ENCODE peak calls at places on chromosome 7, in six cellular contexts. Q is ascending aorta, R is lower lobe of right lung, Z is AG04449, L is heart left ventricle, U is lower leg skin. C is an unnamed sample.

GRCh38 chr7:105234886-105235285 is 153.8 kb downstream of the SRPK2 start:
- DNase-seq in Q (no peak), R (no peak), Z (no peak), L (no peak), U (no peak), C (no peak)

GRCh38 chr7:13457790-13458189 is 531.7 kb downstream of the ETV1 start:
- DNase-seq in Q (no peak), R (no peak), Z (no peak), L (no peak), U (no peak), C (no peak)

GRCh38 chr7:6729492-6730342 is 23.0 kb upstream of the ZNF12 start:
- DNase-seq in Q (peak; percentile 96), R (peak; percentile 97), Z (peak; percentile 65), L (peak; percentile 97), U (peak; percentile 83), C (peak; percentile 62)

GRCh38 chr7:25752967-25753791 is 398.8 kb upstream of the NFE2L3 start:
- DNase-seq in Q (peak; percentile 67), R (no peak), Z (no peak), L (no peak), U (no peak), C (no peak)

GRCh38 chr7:151415375-151416112 is 5.7 kb upstream of the WDR86 start:
- DNase-seq in Q (no peak), R (no peak), Z (no peak), L (no peak), U (no peak), C (peak; percentile 32)

GRCh38 chr7:15889501-15889900 is 203.0 kb upstream of the MEOX2 start:
- DNase-seq in Q (no peak), R (no peak), Z (no peak), L (no peak), U (no peak), C (no peak)

GRCh38 chr7:127916735-127917134 is 114.5 kb downstream of the LRRC4 start:
- DNase-seq in Q (no peak), R (no peak), Z (no peak), L (no peak), U (no peak), C (no peak)

GRCh38 chr7:150406565-150407421 is 27.7 kb downstream of the ZNF775 start:
- DNase-seq in Q (no peak), R (no peak), Z (no peak), L (peak; percentile 47), U (no peak), C (no peak)

GRCh38 chr7:71198887-71199286 is 66.9 kb downstream of the GALNT17 start:
- DNase-seq in Q (no peak), R (no peak), Z (no peak), L (no peak), U (no peak), C (no peak)

GRCh38 chr7:144118341-144118740 is 4.6 kb upstream of the OR2A14 start:
- DNase-seq in Q (no peak), R (no peak), Z (no peak), L (no peak), U (no peak), C (no peak)

GRCh38 chr7:33054261-33054964 is 8.2 kb downstream of the NT5C3A start:
- DNase-seq in Q (no peak), R (no peak), Z (no peak), L (no peak), U (no peak), C (no peak)

GRCh38 chr7:54141565-54141964 is 400.6 kb upstream of the VSTM2A start:
- DNase-seq in Q (no peak), R (no peak), Z (no peak), L (no peak), U (no peak), C (no peak)

GRCh38 chr7:30914611-30915601 is 3.3 kb downstream of the AQP1 start:
- DNase-seq in Q (peak; percentile 95), R (peak; percentile 28), Z (no peak), L (peak; percentile 63), U (no peak), C (no peak)

GRCh38 chr7:11951909-11952308 is 119.9 kb upstream of the THSD7A start:
- DNase-seq in Q (no peak), R (no peak), Z (no peak), L (no peak), U (no peak), C (no peak)

GRCh38 chr7:20307119-20307518 is 23.6 kb upstream of the ITGB8 start:
- DNase-seq in Q (no peak), R (no peak), Z (no peak), L (no peak), U (no peak), C (no peak)

GRCh38 chr7:378551-379455 is 88.8 kb downstream of the FOXL3 start:
- DNase-seq in Q (peak; percentile 60), R (peak; percentile 39), Z (no peak), L (peak; percentile 66), U (no peak), C (no peak)

GRCh38 chr7:36638586-36639265 is 85.6 kb downstream of the AOAH start:
- DNase-seq in Q (no peak), R (no peak), Z (no peak), L (no peak), U (no peak), C (no peak)

GRCh38 chr7:49776994-49777393 is 3.6 kb downstream of the VWC2 start:
- DNase-seq in Q (no peak), R (no peak), Z (no peak), L (no peak), U (no peak), C (no peak)

GRCh38 chr7:1193593-1194424 is 33.8 kb upstream of the ZFAND2A start:
- DNase-seq in Q (no peak), R (no peak), Z (no peak), L (peak; percentile 80), U (no peak), C (no peak)

GRCh38 chr7:158494643-158495042 is 93.0 kb downstream of the PTPRN2 start:
- DNase-seq in Q (no peak), R (no peak), Z (no peak), L (no peak), U (no peak), C (no peak)

GRCh38 chr7:158495780-158496179 is 91.8 kb downstream of the PTPRN2 start:
- DNase-seq in Q (no peak), R (no peak), Z (no peak), L (no peak), U (no peak), C (no peak)

GRCh38 chr7:158497627-158498026 is 90.0 kb downstream of the PTPRN2 start:
- DNase-seq in Q (no peak), R (no peak), Z (no peak), L (no peak), U (no peak), C (no peak)

GRCh38 chr7:158494162-158494586 is 93.4 kb downstream of the PTPRN2 start:
- DNase-seq in Q (no peak), R (no peak), Z (no peak), L (no peak), U (no peak), C (no peak)

GRCh38 chr7:158495256-158495655 is 92.4 kb downstream of the PTPRN2 start:
- DNase-seq in Q (no peak), R (no peak), Z (no peak), L (no peak), U (no peak), C (no peak)
- TF ChIP-seq CTCF in Q (no peak), R (no peak), Z (no peak), L (no peak), U (no peak), C (no peak)

DNA sequence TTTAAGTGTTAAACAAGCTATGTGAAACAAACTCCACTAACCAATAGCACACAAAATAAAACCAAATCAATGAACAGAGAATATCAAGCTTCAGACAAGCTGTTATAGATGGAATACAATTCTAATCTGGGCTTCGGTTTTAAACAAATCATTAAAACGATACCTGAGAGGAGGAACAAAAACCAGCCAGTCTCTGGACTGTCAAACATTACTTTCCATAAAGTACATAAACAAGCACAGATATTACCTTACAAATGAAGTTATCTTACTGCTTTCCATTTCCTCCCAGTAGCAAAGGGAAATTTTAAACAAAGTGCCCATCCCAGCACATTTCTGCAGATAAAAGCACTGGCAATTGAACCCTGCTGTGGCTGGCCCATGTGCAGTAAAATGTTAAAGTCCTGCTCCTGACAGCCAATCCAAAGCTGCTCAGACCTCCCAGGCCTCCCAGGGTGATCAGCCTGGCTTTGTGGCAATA is 128.0 kb downstream of the NRCAM start:
- DNase-seq in Q (no peak), R (no peak), Z (no peak), L (no peak), U (no peak), C (no peak)
- H3K4me3 ChIP-seq in Q (no peak overlapping the region), R (no peak overlapping the region), Z (no peak overlapping the region), L (no peak overlapping the region), U (no peak overlapping the region), C (no peak overlapping the region)

DNA sequence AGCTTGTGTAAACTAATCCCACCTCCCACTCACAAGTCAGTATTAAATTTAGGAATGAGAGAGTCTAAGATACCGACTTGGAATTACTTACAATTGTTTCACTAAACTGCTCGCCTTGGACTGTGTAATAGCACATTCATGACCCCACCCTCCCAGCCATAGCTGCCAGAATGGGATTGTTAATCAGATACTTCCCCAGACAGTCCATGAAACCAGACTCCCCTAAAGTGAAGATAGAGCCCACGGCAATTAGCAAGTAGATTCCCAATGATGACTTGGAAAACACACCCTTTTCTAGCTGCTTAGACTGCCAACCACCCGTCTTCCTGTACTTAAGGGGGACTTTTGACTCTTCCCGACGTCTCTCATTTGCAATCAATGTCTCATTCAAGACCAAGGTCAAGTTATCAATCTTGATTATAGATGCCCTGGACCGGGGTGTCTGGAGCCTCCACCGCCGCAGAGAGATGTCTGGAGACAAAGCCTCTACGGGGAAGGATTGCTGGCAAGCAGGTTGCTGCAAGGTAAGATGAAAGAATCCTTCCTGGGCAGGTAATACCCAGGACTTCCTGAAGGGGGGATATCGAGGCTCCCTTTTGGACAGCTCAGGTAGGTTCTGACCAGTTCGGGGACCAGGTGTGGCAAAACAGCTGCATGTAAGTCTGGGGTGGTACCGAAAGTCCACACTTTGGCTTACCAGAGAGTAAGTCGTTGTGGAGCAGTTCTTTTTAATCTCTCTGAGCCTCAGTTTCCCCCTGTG is 12.6 kb upstream of the CUX1 start:
- DNase-seq in Q (no peak), R (no peak), Z (no peak), L (no peak), U (no peak), C (no peak)
- TF ChIP-seq CTCF in Q (no peak), R (peak; percentile 36), Z (no peak), L (no peak), U (no peak), C (no peak)

GRCh38 chr7:111845853-111846252 is 283.6 kb upstream of the IMMP2L start:
- DNase-seq in Q (no peak), R (no peak), Z (no peak), L (no peak), U (no peak), C (no peak)
- H3K4me3 ChIP-seq in Q (no peak overlapping the region), R (no peak overlapping the region), Z (no peak overlapping the region), L (no peak overlapping the region), U (no peak overlapping the region), C (no peak overlapping the region)

GRCh38 chr7:34497153-34497777 is 160.8 kb upstream of the NPSR1 start:
- DNase-seq in Q (no peak), R (no peak), Z (no peak), L (no peak), U (no peak), C (no peak)
- TF ChIP-seq CTCF in Q (no peak), R (no peak), Z (peak; percentile 32), L (no peak), U (no peak), C (no peak)

DNA sequence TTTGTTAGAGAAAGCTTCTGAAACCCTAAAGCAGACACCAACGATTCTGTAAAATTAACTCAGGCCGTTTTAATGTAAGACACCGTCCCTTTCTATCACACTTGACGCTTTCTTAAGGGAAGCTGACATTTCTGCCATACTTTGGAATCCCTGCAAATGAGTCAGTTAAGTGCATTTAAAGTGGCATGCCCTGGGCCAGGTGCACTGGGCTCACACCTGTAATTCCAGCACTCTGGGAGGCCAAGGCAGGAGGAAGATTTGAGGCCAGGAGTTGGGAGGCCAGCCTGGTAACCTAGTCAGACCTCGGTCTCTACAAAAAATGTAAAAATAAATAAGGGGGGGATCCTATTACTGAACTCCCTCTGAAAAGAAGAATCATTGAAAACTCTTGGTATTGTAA is 4.4 kb downstream of the UBE2H start:
- DNase-seq in Q (no peak), R (no peak), Z (no peak), L (no peak), U (no peak), C (no peak)
- H3K4me3 ChIP-seq in Q (no peak overlapping the region), R (no peak overlapping the region), Z (peak overlapping the region; percentile 91), L (peak overlapping the region; percentile 89), U (no peak overlapping the region), C (no peak overlapping the region)